ENCODE peak calls at places on chromosomes 1 and 21, in ten cellular contexts. G, B, S, N, H, K, O, D, L and I are unnamed samples.
A peak's percentile ranks its signal among the peaks of the same experiment; 100 is the strongest.

GRCh38 chr21:29096619-29097018 is 23.2 kb upstream of the CCT8 start:
- DNase-seq in H (no peak), O (no peak), N (no peak), B (no peak), G (no peak), S (no peak), K (no peak), D (no peak), L (no peak), I (no peak)

GRCh38 chr1:218463194-218464156 is 118.3 kb downstream of the TGFB2 start:
- DNase-seq in K (peak; percentile 78), S (peak; percentile 53), O (no peak), D (peak; percentile 20), L (no peak), H (no peak), N (peak; percentile 70), B (no peak), G (no peak), I (no peak)

GRCh38 chr1:161730050-161730564 is 8.8 kb downstream of the FCRLB start:
- DNase-seq in D (no peak), O (no peak), G (no peak), K (no peak), B (no peak), S (no peak), L (no peak), N (no peak), H (no peak), I (peak; percentile 65)

GRCh38 chr1:101311146-101311892 is 74.5 kb downstream of the S1PR1 start:
- DNase-seq in B (no peak), H (no peak), G (no peak), O (no peak), S (no peak), K (no peak), L (no peak), D (no peak), N (no peak), I (no peak)

GRCh38 chr1:114340906-114341698 is 169.9 kb downstream of the TRIM33 start:
- DNase-seq in G (no peak), O (no peak), B (no peak), D (no peak), N (no peak), S (no peak), L (no peak), H (no peak), K (no peak), I (no peak)

GRCh38 chr1:16719571-16720402 is 20.5 kb upstream of the RNU1-4 start:
- DNase-seq in G (no peak), O (peak; percentile 25), K (no peak), N (peak; percentile 21), B (no peak), L (peak; percentile 58), H (no peak), S (no peak), D (peak; percentile 12), I (no peak)

GRCh38 chr1:246479061-246479460 is 28.0 kb downstream of the SMYD3 start:
- DNase-seq in B (no peak), K (no peak), O (no peak), H (no peak), D (no peak), N (no peak), G (no peak), L (no peak), S (no peak), I (no peak)

GRCh38 chr1:80656011-80656627 is 1144.6 kb upstream of the ADGRL2 start:
- DNase-seq in G (no peak), N (no peak), L (no peak), O (peak; percentile 44), D (no peak), H (peak; percentile 37), S (no peak), K (no peak), B (peak; percentile 41), I (no peak)

GRCh38 chr1:234977891-234978396 is 150.7 kb downstream of the TOMM20 start:
- DNase-seq in L (no peak), B (peak; percentile 56), H (no peak), S (no peak), O (peak; percentile 53), K (no peak), G (no peak), D (no peak), N (no peak), I (no peak)

GRCh38 chr1:234980224-234980656 is 148.4 kb downstream of the TOMM20 start:
- DNase-seq in N (peak; percentile 66), L (no peak), O (no peak), K (peak; percentile 69), B (no peak), G (no peak), H (no peak), S (no peak), D (no peak), I (no peak)

GRCh38 chr1:234980657-234981396 is 147.8 kb downstream of the TOMM20 start:
- DNase-seq in G (peak; percentile 85), N (peak; percentile 76), B (peak; percentile 83), K (peak; percentile 95), S (peak; percentile 79), D (peak; percentile 72), H (peak; percentile 80), O (peak; percentile 67), L (no peak), I (peak; percentile 84)

GRCh38 chr1:234978397-234979291 is 150.0 kb downstream of the TOMM20 start:
- DNase-seq in O (peak; percentile 45), G (peak; percentile 94), K (peak; percentile 81), S (peak; percentile 61), N (no peak), H (no peak), B (peak; percentile 96), D (peak; percentile 79), L (no peak), I (peak; percentile 77)

DNA sequence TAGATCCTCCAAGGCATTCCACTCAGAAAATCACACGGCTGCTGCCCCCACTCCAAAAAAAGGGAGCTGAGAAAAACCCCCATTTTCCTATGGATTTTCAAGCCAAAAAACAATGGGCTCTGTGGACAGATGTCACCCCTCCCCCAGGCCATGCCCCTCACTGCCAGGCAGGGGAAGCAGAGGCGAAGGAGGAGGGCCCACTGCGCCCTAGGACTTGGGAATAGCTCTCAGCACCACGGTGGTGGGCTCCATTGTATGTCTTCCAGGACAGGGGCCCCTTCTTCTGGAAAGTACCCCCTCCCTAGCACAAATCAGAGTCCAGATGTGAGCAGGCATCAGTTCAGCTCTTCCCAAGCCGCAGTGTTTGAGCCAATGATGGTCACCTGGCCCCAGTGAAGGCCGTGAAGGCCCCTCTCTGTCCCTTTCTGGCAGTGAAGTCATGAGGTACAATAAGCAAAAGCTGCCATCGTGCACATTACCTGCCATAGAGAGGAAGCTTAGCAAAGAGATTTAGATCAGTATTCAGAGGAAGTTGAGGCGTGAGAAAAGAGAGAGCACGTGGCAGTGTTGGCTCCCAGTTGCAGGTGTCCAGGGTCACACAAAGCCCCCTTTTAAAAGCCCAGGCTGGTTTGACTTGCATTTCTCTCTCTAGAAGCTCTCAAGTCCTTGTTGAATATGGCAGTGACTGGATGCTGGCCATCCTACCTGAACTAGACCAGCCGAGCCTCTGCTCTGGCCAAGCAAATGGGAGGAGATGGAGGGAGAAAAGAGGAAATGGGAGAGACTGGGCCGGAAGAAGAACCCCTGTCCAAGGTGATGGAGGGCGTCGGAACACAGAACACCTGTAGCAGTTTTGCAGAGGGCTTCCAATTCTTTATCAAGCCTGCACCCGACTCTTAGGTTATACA is 149.1 kb downstream of the TOMM20 start:
- DNase-seq in O (no peak), G (no peak), N (no peak), B (no peak), D (no peak), L (no peak), K (peak; percentile 44), S (no peak), H (no peak), I (no peak)
- H3K27ac ChIP-seq in O (peak overlapping the region; percentile 94), G (peak overlapping the region; percentile 98), N (peak overlapping the region; percentile 70), B (peak overlapping the region; percentile 100), D (peak overlapping the region; percentile 91), L (no peak overlapping the region), K (peak overlapping the region; percentile 94), S (peak overlapping the region; percentile 89), H (peak overlapping the region; percentile 95), I (peak overlapping the region; percentile 87)

DNA sequence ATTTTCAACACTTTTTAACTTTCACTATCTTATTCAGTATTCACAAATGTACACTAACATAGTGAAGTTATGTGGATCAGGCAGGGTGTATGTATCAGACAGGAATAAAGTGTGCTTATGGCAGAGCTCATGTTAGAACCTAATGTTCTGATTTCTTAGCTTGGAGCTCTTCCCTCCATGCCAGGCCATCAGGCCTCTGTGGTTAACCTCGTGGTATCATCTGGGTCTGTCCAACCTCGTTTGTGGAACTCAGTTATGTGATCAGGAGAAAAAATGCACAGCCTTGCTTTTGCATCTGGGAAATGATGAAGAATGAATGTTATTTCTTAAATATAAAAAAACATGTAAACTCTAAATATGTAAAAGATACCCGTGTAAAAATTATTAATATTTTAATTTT is 86.9 kb downstream of the MPZL1 start:
- DNase-seq in N (no peak), O (no peak), D (no peak), S (no peak), K (no peak), B (no peak), H (no peak), L (no peak), G (no peak), I (no peak)
- TF ChIP-seq EP300 in N (no peak), O (no peak), D (no peak), S (no peak), K (no peak), B (no peak), H (no peak), L (no peak), G (no peak), I (no peak)

DNA sequence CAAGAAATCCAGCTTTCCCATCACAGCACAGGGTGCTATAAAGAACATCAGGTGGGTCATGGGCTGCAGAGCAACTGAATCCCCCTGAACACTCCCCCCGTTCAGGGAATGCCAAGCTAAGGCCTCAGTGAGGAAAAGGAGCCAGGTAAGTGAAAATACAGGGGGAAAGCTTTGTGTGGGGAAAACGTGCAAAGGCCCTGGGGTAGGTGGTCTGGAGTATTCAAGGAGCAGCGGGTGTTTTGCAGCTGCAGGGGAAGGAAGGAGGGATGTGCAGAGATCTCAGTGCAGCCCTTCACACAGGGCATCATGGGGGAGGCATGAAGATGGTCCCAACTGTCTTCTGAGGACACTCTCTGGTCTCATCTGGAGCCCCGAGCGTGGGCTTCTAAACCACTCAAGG is 119.2 kb downstream of the ETS2 start:
- DNase-seq in L (no peak), N (no peak), O (no peak), G (no peak), D (no peak), H (no peak), S (no peak), K (no peak), B (no peak), I (no peak)
- H3K27ac ChIP-seq in L (no peak overlapping the region), N (peak overlapping the region; percentile 64), O (peak overlapping the region; percentile 73), G (no peak overlapping the region), D (peak overlapping the region; percentile 71), H (no peak overlapping the region), S (peak overlapping the region; percentile 54), K (no peak overlapping the region), B (no peak overlapping the region), I (peak overlapping the region; percentile 77)

DNA sequence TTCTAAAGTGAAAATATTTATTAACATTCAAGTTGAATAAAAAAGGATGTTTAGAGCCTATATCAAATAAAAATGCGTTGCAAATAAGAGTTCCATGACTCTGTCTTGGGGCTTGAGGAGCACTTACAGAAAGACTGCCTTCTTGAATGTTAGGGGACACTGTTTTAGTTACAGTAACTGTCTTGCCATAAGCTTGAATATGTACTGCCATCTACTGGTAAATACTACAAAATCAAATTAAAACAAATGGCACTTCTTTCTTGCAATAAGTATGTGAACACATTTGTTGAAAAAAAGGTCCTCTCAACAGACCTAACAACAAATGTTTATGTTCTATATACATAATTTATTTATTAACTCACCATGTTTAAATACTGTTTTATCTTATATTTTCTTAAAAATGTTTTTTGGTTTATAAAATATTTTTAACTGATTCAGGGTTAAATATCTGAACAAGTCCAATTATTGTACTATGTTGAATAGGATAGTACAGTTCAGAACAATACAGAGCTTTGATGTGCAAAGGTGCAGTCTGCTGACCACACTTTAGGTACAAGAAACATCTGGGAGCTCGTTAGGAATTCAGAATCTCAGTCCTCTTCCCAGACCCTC is 199.5 kb downstream of the LRRIQ3 start:
- DNase-seq in S (no peak), O (no peak), B (peak; percentile 17), L (no peak), H (peak; percentile 0), D (no peak), N (no peak), G (peak; percentile 1), K (no peak), I (no peak)
- TF ChIP-seq EP300 in S (no peak), O (no peak), B (no peak), L (no peak), H (no peak), D (no peak), N (no peak), G (no peak), K (no peak), I (no peak)